ENCODE peak calls at places on chromosomes 16 and 17, in ten cellular contexts. One of them, this sample, is unnamed.

GRCh38 chr16:49350265-49351103 is 23.1 kb upstream of the C16orf78 start:
- DNase-seq in NCI-H345: peak
- DNase-seq in hypothalamus: peak
- DNase-seq in mesendoderm: peak
- DNase-seq in PC-9: peak
- DNase-seq in choroid plexus epithelial cell: peak
- DNase-seq in H54: peak
- DNase-seq in myocyte: peak
- DNase-seq in neuronal stem cell: peak
- DNase-seq in naive thymus-derived CD8-positive, alpha-beta T cell: peak
- DNase-seq in this sample: peak

GRCh38 chr17:49880291-49881053 is 32.6 kb upstream of the TAC4 start:
- DNase-seq in NCI-H345: peak
- DNase-seq in hypothalamus: peak
- DNase-seq in mesendoderm: peak
- DNase-seq in PC-9: peak
- DNase-seq in choroid plexus epithelial cell: peak
- DNase-seq in H54: peak
- DNase-seq in myocyte: peak
- DNase-seq in neuronal stem cell: peak
- DNase-seq in naive thymus-derived CD8-positive, alpha-beta T cell: peak
- DNase-seq in this sample: peak

GRCh38 chr16:81707411-81708321 is 71.4 kb upstream of the PLCG2 start:
- DNase-seq in NCI-H345: peak
- DNase-seq in hypothalamus: no peak
- DNase-seq in mesendoderm: no peak
- DNase-seq in PC-9: no peak
- DNase-seq in choroid plexus epithelial cell: peak
- DNase-seq in H54: peak
- DNase-seq in myocyte: peak
- DNase-seq in neuronal stem cell: no peak
- DNase-seq in naive thymus-derived CD8-positive, alpha-beta T cell: no peak
- DNase-seq in this sample: no peak

GRCh38 chr16:56195151-56195550 is 3.9 kb downstream of the GNAO1 start:
- DNase-seq in NCI-H345: peak
- DNase-seq in hypothalamus: peak
- DNase-seq in mesendoderm: no peak
- DNase-seq in PC-9: peak
- DNase-seq in choroid plexus epithelial cell: no peak
- DNase-seq in H54: no peak
- DNase-seq in myocyte: peak
- DNase-seq in neuronal stem cell: no peak
- DNase-seq in naive thymus-derived CD8-positive, alpha-beta T cell: no peak
- DNase-seq in this sample: no peak

GRCh38 chr17:78559749-78560368 is 17.3 kb downstream of the DNAH17 start:
- DNase-seq in NCI-H345: no peak
- DNase-seq in hypothalamus: no peak
- DNase-seq in mesendoderm: peak
- DNase-seq in PC-9: no peak
- DNase-seq in choroid plexus epithelial cell: no peak
- DNase-seq in H54: no peak
- DNase-seq in myocyte: no peak
- DNase-seq in neuronal stem cell: no peak
- DNase-seq in naive thymus-derived CD8-positive, alpha-beta T cell: no peak
- DNase-seq in this sample: no peak

GRCh38 chr16:82181456-82182185 is 11.6 kb upstream of the MPHOSPH6 start:
- DNase-seq in NCI-H345: peak
- DNase-seq in hypothalamus: no peak
- DNase-seq in mesendoderm: no peak
- DNase-seq in PC-9: no peak
- DNase-seq in choroid plexus epithelial cell: no peak
- DNase-seq in H54: no peak
- DNase-seq in myocyte: no peak
- DNase-seq in neuronal stem cell: no peak
- DNase-seq in naive thymus-derived CD8-positive, alpha-beta T cell: no peak
- DNase-seq in this sample: no peak

GRCh38 chr17:17166446-17166845 is 39.7 kb downstream of the PLD6 start:
- DNase-seq in NCI-H345: no peak
- DNase-seq in hypothalamus: no peak
- DNase-seq in mesendoderm: no peak
- DNase-seq in PC-9: no peak
- DNase-seq in choroid plexus epithelial cell: no peak
- DNase-seq in H54: no peak
- DNase-seq in myocyte: no peak
- DNase-seq in neuronal stem cell: no peak
- DNase-seq in naive thymus-derived CD8-positive, alpha-beta T cell: no peak
- DNase-seq in this sample: no peak

GRCh38 chr17:13429201-13429600 is 172.5 kb downstream of the HS3ST3A1 start:
- DNase-seq in NCI-H345: no peak
- DNase-seq in hypothalamus: no peak
- DNase-seq in mesendoderm: peak
- DNase-seq in PC-9: no peak
- DNase-seq in choroid plexus epithelial cell: peak
- DNase-seq in H54: peak
- DNase-seq in myocyte: peak
- DNase-seq in neuronal stem cell: no peak
- DNase-seq in naive thymus-derived CD8-positive, alpha-beta T cell: no peak
- DNase-seq in this sample: no peak

GRCh38 chr16:85515830-85516397 is 97.2 kb upstream of the GSE1 start:
- DNase-seq in NCI-H345: no peak
- DNase-seq in hypothalamus: no peak
- DNase-seq in mesendoderm: no peak
- DNase-seq in PC-9: peak
- DNase-seq in choroid plexus epithelial cell: no peak
- DNase-seq in H54: no peak
- DNase-seq in myocyte: no peak
- DNase-seq in neuronal stem cell: no peak
- DNase-seq in naive thymus-derived CD8-positive, alpha-beta T cell: no peak
- DNase-seq in this sample: no peak

GRCh38 chr16:49486350-49486749 is 112.7 kb downstream of the C16orf78 start:
- DNase-seq in NCI-H345: no peak
- DNase-seq in hypothalamus: no peak
- DNase-seq in mesendoderm: no peak
- DNase-seq in PC-9: no peak
- DNase-seq in choroid plexus epithelial cell: no peak
- DNase-seq in H54: no peak
- DNase-seq in myocyte: no peak
- DNase-seq in neuronal stem cell: no peak
- DNase-seq in naive thymus-derived CD8-positive, alpha-beta T cell: no peak
- DNase-seq in this sample: no peak

GRCh38 chr17:41734139-41734948 is at the start of gene HAP1:
- DNase-seq in NCI-H345: no peak
- DNase-seq in hypothalamus: peak
- DNase-seq in mesendoderm: peak
- DNase-seq in PC-9: peak
- DNase-seq in choroid plexus epithelial cell: peak
- DNase-seq in H54: no peak
- DNase-seq in myocyte: peak
- DNase-seq in neuronal stem cell: peak
- DNase-seq in naive thymus-derived CD8-positive, alpha-beta T cell: no peak
- DNase-seq in this sample: peak

GRCh38 chr17:15999974-16000827 is 577 bp downstream of the TTC19 start:
- DNase-seq in NCI-H345: peak
- DNase-seq in hypothalamus: no peak
- DNase-seq in mesendoderm: peak
- DNase-seq in PC-9: no peak
- DNase-seq in choroid plexus epithelial cell: peak
- DNase-seq in H54: peak
- DNase-seq in myocyte: peak
- DNase-seq in neuronal stem cell: no peak
- DNase-seq in naive thymus-derived CD8-positive, alpha-beta T cell: no peak
- DNase-seq in this sample: no peak

GRCh38 chr16:11329891-11330290 is 15.4 kb upstream of the RMI2 start:
- DNase-seq in NCI-H345: no peak
- DNase-seq in hypothalamus: no peak
- DNase-seq in mesendoderm: no peak
- DNase-seq in PC-9: no peak
- DNase-seq in choroid plexus epithelial cell: no peak
- DNase-seq in H54: no peak
- DNase-seq in myocyte: no peak
- DNase-seq in neuronal stem cell: no peak
- DNase-seq in naive thymus-derived CD8-positive, alpha-beta T cell: no peak
- DNase-seq in this sample: no peak

GRCh38 chr17:42270596-42270995 is 5.6 kb downstream of the STAT5B start:
- DNase-seq in NCI-H345: no peak
- DNase-seq in hypothalamus: no peak
- DNase-seq in mesendoderm: no peak
- DNase-seq in PC-9: no peak
- DNase-seq in choroid plexus epithelial cell: no peak
- DNase-seq in H54: no peak
- DNase-seq in myocyte: no peak
- DNase-seq in neuronal stem cell: no peak
- DNase-seq in naive thymus-derived CD8-positive, alpha-beta T cell: no peak
- DNase-seq in this sample: no peak

GRCh38 chr16:84109598-84110325 is 7.0 kb downstream of the MBTPS1 start:
- DNase-seq in NCI-H345: no peak
- DNase-seq in hypothalamus: no peak
- DNase-seq in mesendoderm: no peak
- DNase-seq in PC-9: no peak
- DNase-seq in choroid plexus epithelial cell: no peak
- DNase-seq in H54: no peak
- DNase-seq in myocyte: peak
- DNase-seq in neuronal stem cell: no peak
- DNase-seq in naive thymus-derived CD8-positive, alpha-beta T cell: no peak
- DNase-seq in this sample: no peak

GRCh38 chr17:42275527-42276358 is 448 bp downstream of the STAT5B start:
- DNase-seq in NCI-H345: peak
- DNase-seq in hypothalamus: no peak
- DNase-seq in mesendoderm: peak
- DNase-seq in PC-9: no peak
- DNase-seq in choroid plexus epithelial cell: peak
- DNase-seq in H54: no peak
- DNase-seq in myocyte: peak
- DNase-seq in neuronal stem cell: no peak
- DNase-seq in naive thymus-derived CD8-positive, alpha-beta T cell: peak
- DNase-seq in this sample: no peak

GRCh38 chr16:10988879-10989278 is 44.5 kb downstream of the CLEC16A start:
- DNase-seq in NCI-H345: no peak
- DNase-seq in hypothalamus: no peak
- DNase-seq in mesendoderm: no peak
- DNase-seq in PC-9: no peak
- DNase-seq in choroid plexus epithelial cell: no peak
- DNase-seq in H54: no peak
- DNase-seq in myocyte: no peak
- DNase-seq in neuronal stem cell: no peak
- DNase-seq in naive thymus-derived CD8-positive, alpha-beta T cell: no peak
- DNase-seq in this sample: no peak

This sample was measured in NT2/D1.